ENCODE peak calls at places on chromosomes 2 and 18, in five cellular contexts. W is sigmoid colon, D is IMR-90, Z is ovary, V is heart left ventricle. X is an unnamed sample.

GRCh38 chr18:39421319-39421718 is 1855.7 kb upstream of the CELF4 start:
- DNase-seq in W (no peak), D (no peak), Z (no peak), V (peak), X (no peak)

GRCh38 chr2:99635710-99636431 is 146.1 kb upstream of the REV1 start:
- DNase-seq in W (peak), D (no peak), Z (peak), V (peak), X (peak)

GRCh38 chr2:109186656-109187250 is 57.7 kb downstream of the SH3RF3 start:
- DNase-seq in W (no peak), D (no peak), Z (no peak), V (no peak), X (no peak)

GRCh38 chr18:48804856-48805610 is 145.7 kb downstream of the SMAD7 start:
- DNase-seq in W (peak), D (no peak), Z (peak), V (no peak), X (peak)

GRCh38 chr2:16293398-16293797 is 353.0 kb downstream of the MYCN start:
- DNase-seq in W (no peak), D (no peak), Z (no peak), V (no peak), X (no peak)

GRCh38 chr18:73829146-73829545 is 318.5 kb downstream of the FBXO15 start:
- DNase-seq in W (no peak), D (no peak), Z (no peak), V (no peak), X (no peak)

GRCh38 chr2:74576151-74576755 is 21.7 kb downstream of the DOK1 start:
- DNase-seq in W (no peak), D (peak), Z (no peak), V (no peak), X (no peak)

GRCh38 chr2:69997296-69998184 is 36.1 kb upstream of the ASPRV1 start:
- DNase-seq in W (no peak), D (peak), Z (no peak), V (no peak), X (no peak)

GRCh38 chr2:233084488-233084887 is 24.3 kb downstream of the INPP5D start:
- DNase-seq in W (peak), D (no peak), Z (no peak), V (peak), X (peak)

GRCh38 chr2:42200534-42201227 is 31.5 kb downstream of the EML4 start:
- DNase-seq in W (no peak), D (peak), Z (no peak), V (no peak), X (no peak)

GRCh38 chr2:71880846-71881610 is 266.6 kb downstream of the CYP26B1 start:
- DNase-seq in W (peak), D (peak), Z (no peak), V (peak), X (no peak)

GRCh38 chr2:224938670-224939309 is 103.5 kb downstream of the DOCK10 start:
- DNase-seq in W (no peak), D (peak), Z (no peak), V (no peak), X (no peak)

GRCh38 chr2:241884951-241885700 is 15.6 kb downstream of the RTP5 start:
- DNase-seq in W (no peak), D (no peak), Z (no peak), V (peak), X (no peak)

GRCh38 chr18:74942319-74942910 is 266.5 kb downstream of the PTGR3 start:
- DNase-seq in W (no peak), D (peak), Z (no peak), V (no peak), X (no peak)

GRCh38 chr2:171146633-171147032 is 14.1 kb downstream of the TLK1 start:
- DNase-seq in W (no peak), D (no peak), Z (no peak), V (no peak), X (no peak)

GRCh38 chr2:123768233-123768632 is 256.9 kb upstream of the CNTNAP5 start:
- DNase-seq in W (no peak), D (no peak), Z (no peak), V (no peak), X (no peak)

GRCh38 chr2:221572821-221573429 is 821 bp upstream of the EPHA4 start:
- DNase-seq in W (peak), D (peak), Z (peak), V (peak), X (no peak)

GRCh38 chr2:42764096-42764495 is at the start of gene OXER1:
- DNase-seq in W (peak), D (no peak), Z (no peak), V (no peak), X (no peak)

GRCh38 chr18:78642561-78643398 is 336.8 kb upstream of the SALL3 start:
- DNase-seq in W (no peak), D (no peak), Z (no peak), V (no peak), X (no peak)

GRCh38 chr2:648476-649424 is 28.5 kb downstream of the TMEM18 start:
- DNase-seq in W (peak), D (no peak), Z (no peak), V (no peak), X (peak)

GRCh38 chr2:46684661-46685060 is 205.3 kb downstream of the TMEM247 start:
- DNase-seq in W (no peak), D (no peak), Z (no peak), V (no peak), X (no peak)

GRCh38 chr2:219495531-219496122 is 3.1 kb upstream of the GMPPA start:
- DNase-seq in W (peak), D (peak), Z (no peak), V (no peak), X (no peak)

GRCh38 chr2:128309341-128310093 is 9.2 kb downstream of the HS6ST1 start:
- DNase-seq in W (peak), D (peak), Z (peak), V (peak), X (no peak)

GRCh38 chr2:29228276-29228675 is 113.1 kb downstream of the CLIP4 start:
- DNase-seq in W (no peak), D (peak), Z (no peak), V (no peak), X (no peak)

GRCh38 chr18:5824370-5824984 is 70.8 kb downstream of the TMEM200C start:
- DNase-seq in W (no peak), D (no peak), Z (no peak), V (no peak), X (no peak)

GRCh38 chr18:40088130-40088529 is 1866.9 kb upstream of the PIK3C3 start:
- DNase-seq in W (no peak), D (no peak), Z (no peak), V (no peak), X (no peak)

GRCh38 chr2:42142476-42143184 is 26.5 kb upstream of the EML4 start:
- DNase-seq in W (no peak), D (peak), Z (no peak), V (no peak), X (no peak)

GRCh38 chr2:79874015-79874414 is 361.2 kb downstream of the CTNNA2 start:
- DNase-seq in W (no peak), D (no peak), Z (no peak), V (no peak), X (no peak)

DNA sequence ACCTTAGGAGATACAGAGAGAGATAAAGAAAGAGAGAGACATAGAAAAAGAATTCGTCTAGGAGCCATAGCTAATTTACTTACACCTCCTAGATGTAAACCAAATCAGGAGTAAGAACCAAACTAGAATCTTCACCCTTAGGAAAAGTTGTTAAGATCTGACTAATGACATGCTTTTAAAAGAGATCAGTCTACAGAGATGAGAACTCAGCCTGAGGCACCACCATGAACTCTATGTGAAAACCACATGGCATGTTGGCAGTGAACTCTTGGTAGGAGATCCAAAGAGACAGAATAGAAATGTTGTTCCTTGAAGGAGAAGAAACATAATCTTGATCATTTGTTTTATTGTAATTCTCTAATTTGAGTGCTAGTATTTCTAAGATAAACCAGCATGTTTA is 585.4 kb upstream of the ID2 start:
- DNase-seq in W (no peak), D (no peak), Z (no peak), V (no peak), X (no peak)
- TF ChIP-seq CTCF in W (no peak), D (no peak), Z (no peak), V (no peak), X (no peak)

GRCh38 chr2:226791487-226792081 is 8.0 kb downstream of the IRS1 start:
- DNase-seq in W (peak), D (peak), Z (peak), V (peak), X (no peak)
- TF ChIP-seq POLR2A in W (no peak), D (peak), Z (peak), V (no peak), X (peak)

DNA sequence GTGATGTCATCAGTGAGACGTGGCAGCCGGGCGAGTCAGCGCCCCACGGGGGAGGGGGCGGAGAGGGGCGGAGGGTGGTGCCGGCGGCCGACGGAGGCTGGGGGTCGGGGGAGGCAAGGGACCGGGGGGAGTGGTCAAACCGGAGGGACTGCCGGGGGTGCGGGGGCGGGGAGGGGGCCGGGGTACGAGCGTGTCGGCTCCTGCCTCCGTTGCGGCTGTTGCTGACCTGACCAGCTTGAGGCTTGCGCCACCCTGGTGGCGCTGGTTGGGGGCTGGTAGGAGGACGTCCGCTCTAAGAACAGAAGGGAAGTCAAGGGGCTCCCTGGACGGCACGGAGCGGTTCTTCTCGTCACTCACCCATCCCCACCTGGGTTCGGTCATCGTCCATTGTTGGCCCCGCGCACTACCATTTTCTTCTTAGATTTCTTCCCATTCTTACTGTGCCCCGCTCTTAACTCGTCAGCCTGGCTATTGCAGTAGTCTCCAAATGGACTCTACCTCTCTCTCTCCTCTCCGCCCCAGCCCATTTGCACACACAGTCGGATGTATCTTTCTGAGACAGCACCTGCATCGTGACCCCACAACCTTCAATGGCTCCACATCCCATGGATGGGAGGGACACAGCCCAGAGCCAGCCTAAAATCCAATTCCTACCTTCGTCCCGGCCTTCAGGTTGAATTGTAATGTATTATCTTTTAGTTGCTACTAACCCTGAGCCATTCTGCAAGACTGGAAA is 702 bp upstream of the RAB1A start:
- DNase-seq in W (no peak), D (no peak), Z (no peak), V (no peak), X (no peak)
- H3K27ac ChIP-seq in W (peak), D (peak), Z (peak), V (peak), X (peak)

GRCh38 chr2:231689509-231689893 is 18.8 kb upstream of the PTMA start:
- DNase-seq in W (no peak), D (no peak), Z (no peak), V (no peak), X (no peak)

GRCh38 chr2:231693956-231694355 is 14.4 kb upstream of the PTMA start:
- DNase-seq in W (no peak), D (no peak), Z (no peak), V (peak), X (no peak)

GRCh38 chr2:231691251-231691772 is 17.0 kb upstream of the PTMA start:
- DNase-seq in W (no peak), D (no peak), Z (no peak), V (no peak), X (no peak)

GRCh38 chr2:231696004-231696367 is 12.3 kb upstream of the PTMA start:
- DNase-seq in W (peak), D (peak), Z (no peak), V (no peak), X (no peak)

DNA sequence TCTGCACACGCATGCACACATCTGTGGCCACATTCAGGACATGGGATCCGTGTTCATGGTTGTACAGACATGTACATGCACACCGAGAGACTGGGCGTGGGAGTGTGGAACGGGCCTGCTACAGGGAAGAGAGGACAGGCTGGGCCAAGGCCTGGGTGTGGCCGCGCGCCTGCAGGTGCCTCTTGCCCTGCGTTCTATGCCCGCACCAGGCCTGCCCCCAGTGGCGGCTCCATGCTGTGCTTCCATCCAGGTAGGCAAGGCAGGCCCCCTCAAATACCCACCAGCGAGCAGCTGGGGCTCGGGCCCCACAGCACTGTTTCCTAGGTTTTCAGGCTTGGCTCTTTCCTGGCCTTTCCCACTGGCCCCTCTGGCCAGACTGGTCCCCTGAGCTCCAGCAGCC is 15.5 kb upstream of the PTMA start:
- DNase-seq in W (no peak), D (no peak), Z (no peak), V (peak), X (no peak)
- TF ChIP-seq CTCF in W (no peak), D (no peak), Z (no peak), V (no peak), X (no peak)